ENCODE peak calls at places on chromosome 17, in four cellular contexts. S, F, Q and P are unnamed samples.
A peak's percentile ranks its signal among the peaks of the same experiment; 100 is the strongest.

GRCh38 chr17:46788300-46788699 is 30.2 kb downstream of the WNT3 start:
- DNase-seq in S (no peak), F (no peak), Q (no peak), P (no peak)

GRCh38 chr17:9646556-9646905 is 1.2 kb downstream of the USP43 start:
- DNase-seq in S (no peak), F (no peak), Q (no peak), P (no peak)

GRCh38 chr17:49851387-49852291 is 3.8 kb upstream of the TAC4 start:
- DNase-seq in S (peak; percentile 73), F (peak; percentile 72), Q (peak; percentile 79), P (peak; percentile 75)

GRCh38 chr17:46059457-46059856 is 60.4 kb downstream of the STH start:
- DNase-seq in S (no peak), F (no peak), Q (no peak), P (no peak)

GRCh38 chr17:77516902-77517301 is 376.1 kb downstream of the SEC14L1 start:
- DNase-seq in S (no peak), F (peak; percentile 55), Q (no peak), P (peak; percentile 54)

GRCh38 chr17:21113106-21113690 is 13.6 kb upstream of the DHRS7B start:
- DNase-seq in S (no peak), F (no peak), Q (no peak), P (no peak)

GRCh38 chr17:2391597-2392251 is 9.1 kb downstream of the MNT start:
- DNase-seq in S (no peak), F (no peak), Q (no peak), P (no peak)

GRCh38 chr17:81509048-81509686 is 3.4 kb downstream of the ACTG1 start:
- DNase-seq in S (peak; percentile 59), F (no peak), Q (no peak), P (peak; percentile 47)

GRCh38 chr17:75856062-75856681 is 1.0 kb upstream of the WBP2 start:
- DNase-seq in S (no peak), F (peak; percentile 19), Q (no peak), P (no peak)

GRCh38 chr17:40364121-40364861 is at the start of gene GJD3:
- DNase-seq in S (no peak), F (no peak), Q (no peak), P (no peak)

GRCh38 chr17:69523252-69523861 is 108.9 kb downstream of the MAP2K6 start:
- DNase-seq in S (peak; percentile 54), F (peak; percentile 64), Q (peak; percentile 63), P (peak; percentile 74)

GRCh38 chr17:67215991-67216421 is 29.0 kb downstream of the HELZ start:
- DNase-seq in S (no peak), F (no peak), Q (no peak), P (no peak)

GRCh38 chr17:62629556-62630364 is 2.3 kb downstream of the MRC2 start:
- DNase-seq in S (no peak), F (peak; percentile 32), Q (no peak), P (peak; percentile 20)

GRCh38 chr17:42405963-42406495 is 17.0 kb downstream of the CAVIN1 start:
- DNase-seq in S (peak; percentile 88), F (peak; percentile 85), Q (peak; percentile 84), P (peak; percentile 80)

GRCh38 chr17:81100668-81101067 is 64.6 kb upstream of the PVALEF start:
- DNase-seq in S (no peak), F (no peak), Q (no peak), P (no peak)

GRCh38 chr17:48604770-48605329 is at the start of gene HOXB6:
- DNase-seq in S (peak; percentile 92), F (no peak), Q (peak; percentile 38), P (no peak)
- H3K4me3 ChIP-seq in S (peak within 1 kb of the TSS; percentile 41), F (peak within 1 kb of the TSS; percentile 58), Q (peak within 1 kb of the TSS; percentile 15), P (peak within 1 kb of the TSS; percentile 22)

GRCh38 chr17:78734841-78735641 is 47.0 kb downstream of the CYTH1 start:
- DNase-seq in S (peak; percentile 59), F (no peak), Q (peak; percentile 65), P (no peak)

GRCh38 chr17:78735832-78736525 is 46.1 kb downstream of the CYTH1 start:
- DNase-seq in S (peak; percentile 73), F (peak; percentile 65), Q (peak; percentile 82), P (peak; percentile 32)

GRCh38 chr17:78738245-78738644 is 43.8 kb downstream of the CYTH1 start:
- DNase-seq in S (no peak), F (no peak), Q (peak; percentile 49), P (no peak)

GRCh38 chr17:78737332-78737731 is 44.7 kb downstream of the CYTH1 start:
- DNase-seq in S (no peak), F (peak; percentile 82), Q (peak; percentile 46), P (peak; percentile 62)

GRCh38 chr17:78736526-78737079 is 45.5 kb downstream of the CYTH1 start:
- DNase-seq in S (peak; percentile 94), F (peak; percentile 57), Q (peak; percentile 86), P (no peak)
- TF ChIP-seq CTCF in S (no peak), F (peak; percentile 26), Q (no peak), P (no peak)

GRCh38 chr17:36594626-36595401 is 3.1 kb downstream of the DHRS11 start:
- DNase-seq in S (no peak), F (no peak), Q (no peak), P (no peak)
- H3K4me3 ChIP-seq in S (no peak overlapping the region), F (no peak overlapping the region), Q (no peak overlapping the region), P (no peak overlapping the region)

GRCh38 chr17:11996722-11997146 is 541 bp downstream of the ZNF18 start:
- DNase-seq in S (peak; percentile 66), F (peak; percentile 45), Q (peak; percentile 49), P (peak; percentile 32)
- TF ChIP-seq CTCF in S (no peak), F (peak; percentile 44), Q (no peak), P (peak; percentile 6)

GRCh38 chr17:79843917-79844815 is 4.9 kb upstream of the CBX4 start:
- DNase-seq in S (peak; percentile 53), F (peak; percentile 63), Q (peak; percentile 89), P (peak; percentile 70)

GRCh38 chr17:79844869-79845600 is 5.8 kb upstream of the CBX4 start:
- DNase-seq in S (peak; percentile 67), F (peak; percentile 22), Q (peak; percentile 84), P (no peak)

GRCh38 chr17:79842656-79843474 is 3.6 kb upstream of the CBX4 start:
- DNase-seq in S (peak; percentile 29), F (peak; percentile 15), Q (peak; percentile 60), P (no peak)

GRCh38 chr17:79842136-79842655 is 3.0 kb upstream of the CBX4 start:
- DNase-seq in S (peak; percentile 24), F (no peak), Q (no peak), P (no peak)

GRCh38 chr17:79843475-79843916 is 4.3 kb upstream of the CBX4 start:
- DNase-seq in S (peak; percentile 44), F (no peak), Q (peak; percentile 51), P (no peak)
- H3K4me3 ChIP-seq in S (peak overlapping the region; percentile 50), F (peak overlapping the region; percentile 53), Q (peak overlapping the region; percentile 75), P (peak overlapping the region; percentile 50)

GRCh38 chr17:7392696-7393612 is 1.4 kb downstream of the PLSCR3 start:
- DNase-seq in S (no peak), F (no peak), Q (no peak), P (no peak)

GRCh38 chr17:7393613-7394451 is 493 bp downstream of the PLSCR3 start:
- DNase-seq in S (peak; percentile 43), F (no peak), Q (peak; percentile 76), P (no peak)

GRCh38 chr17:7396147-7396546 is 1.8 kb upstream of the PLSCR3 start:
- DNase-seq in S (no peak), F (no peak), Q (no peak), P (no peak)

GRCh38 chr17:7391307-7391706 is 3.0 kb downstream of the PLSCR3 start:
- DNase-seq in S (no peak), F (no peak), Q (no peak), P (no peak)

GRCh38 chr17:7394452-7395191 is at the start of gene PLSCR3:
- DNase-seq in S (peak; percentile 90), F (peak; percentile 81), Q (peak; percentile 92), P (peak; percentile 87)
- TF ChIP-seq CTCF in S (no peak), F (peak; percentile 58), Q (peak; percentile 39), P (peak; percentile 41)

DNA sequence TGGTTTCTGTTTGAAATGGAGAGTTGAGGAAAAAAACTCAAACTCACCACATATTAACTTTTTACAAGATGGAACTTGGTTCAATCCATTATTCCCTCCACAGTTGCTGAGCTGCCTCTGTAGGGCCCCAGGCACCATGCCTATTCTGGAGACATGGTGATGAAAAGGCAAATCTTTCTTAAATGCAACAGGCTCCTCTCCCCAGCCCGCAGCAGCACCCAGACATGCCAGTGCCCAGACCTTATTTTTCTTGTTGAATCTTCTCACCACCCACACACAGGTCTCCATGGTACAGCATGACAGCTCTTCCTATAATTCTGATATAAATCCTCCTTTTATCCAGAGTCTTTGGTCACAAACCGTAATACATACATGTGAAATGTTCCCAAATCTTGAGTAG is 7.6 kb downstream of the CYTH1 start:
- DNase-seq in S (no peak), F (peak; percentile 17), Q (no peak), P (no peak)
- H3K4me3 ChIP-seq in S (no peak overlapping the region), F (peak overlapping the region; percentile 48), Q (no peak overlapping the region), P (no peak overlapping the region)